ENCODE peak calls at places on chromosomes 5 and 9, in ten cellular contexts. One of them, this sample, is unnamed.

GRCh38 chr5:124655211-124655880 is 91.1 kb downstream of the ZNF608 start:
- DNase-seq in non-pigmented ciliary epithelial cell: no peak
- DNase-seq in T-helper 2 cell: no peak
- DNase-seq in heart left ventricle: no peak
- DNase-seq in cardiac fibroblast: peak; percentile 71
- DNase-seq in AG20443: no peak
- DNase-seq in CD4-positive, alpha-beta T cell: no peak
- DNase-seq in stimulated activated CD4-positive, alpha-beta T cell treated with anti-CD3 and anti-CD28 coated beads, Interleukin-4, amount 100 ng/mL, for 24 hours: no peak
- DNase-seq in GM23338: no peak
- DNase-seq in A549: peak; percentile 61
- DNase-seq in this sample: no peak

GRCh38 chr9:109320338-109320733 is 523 bp downstream of the EPB41L4B start:
- DNase-seq in CD4-positive, alpha-beta T cell: no peak
- DNase-seq in heart left ventricle: no peak
- DNase-seq in GM23338: peak; percentile 46
- DNase-seq in non-pigmented ciliary epithelial cell: no peak
- DNase-seq in cardiac fibroblast: no peak
- DNase-seq in stimulated activated CD4-positive, alpha-beta T cell treated with anti-CD3 and anti-CD28 coated beads, Interleukin-4, amount 100 ng/mL, for 24 hours: no peak
- DNase-seq in AG20443: peak; percentile 46
- DNase-seq in A549: no peak
- DNase-seq in T-helper 2 cell: peak; percentile 29
- DNase-seq in this sample: no peak

GRCh38 chr9:121935744-121936143 is 157.4 kb downstream of the TTLL11 start:
- DNase-seq in AG20443: no peak
- DNase-seq in GM23338: peak; percentile 78
- DNase-seq in stimulated activated CD4-positive, alpha-beta T cell treated with anti-CD3 and anti-CD28 coated beads, Interleukin-4, amount 100 ng/mL, for 24 hours: no peak
- DNase-seq in cardiac fibroblast: no peak
- DNase-seq in heart left ventricle: no peak
- DNase-seq in non-pigmented ciliary epithelial cell: no peak
- DNase-seq in CD4-positive, alpha-beta T cell: no peak
- DNase-seq in T-helper 2 cell: no peak
- DNase-seq in A549: no peak
- DNase-seq in this sample: no peak

GRCh38 chr5:91636351-91636750 is 253.2 kb upstream of the ARRDC3 start:
- DNase-seq in GM23338: peak; percentile 38
- DNase-seq in non-pigmented ciliary epithelial cell: no peak
- DNase-seq in CD4-positive, alpha-beta T cell: no peak
- DNase-seq in cardiac fibroblast: no peak
- DNase-seq in heart left ventricle: no peak
- DNase-seq in T-helper 2 cell: no peak
- DNase-seq in AG20443: no peak
- DNase-seq in stimulated activated CD4-positive, alpha-beta T cell treated with anti-CD3 and anti-CD28 coated beads, Interleukin-4, amount 100 ng/mL, for 24 hours: no peak
- DNase-seq in A549: peak; percentile 19
- DNase-seq in this sample: no peak

GRCh38 chr5:38069360-38069759 is 189.0 kb upstream of the EGFLAM start:
- DNase-seq in GM23338: no peak
- DNase-seq in stimulated activated CD4-positive, alpha-beta T cell treated with anti-CD3 and anti-CD28 coated beads, Interleukin-4, amount 100 ng/mL, for 24 hours: no peak
- DNase-seq in CD4-positive, alpha-beta T cell: no peak
- DNase-seq in AG20443: no peak
- DNase-seq in A549: no peak
- DNase-seq in heart left ventricle: no peak
- DNase-seq in cardiac fibroblast: peak; percentile 23
- DNase-seq in non-pigmented ciliary epithelial cell: no peak
- DNase-seq in T-helper 2 cell: no peak
- DNase-seq in this sample: no peak

GRCh38 chr5:40386293-40386692 is 293.4 kb upstream of the PTGER4 start:
- DNase-seq in A549: no peak
- DNase-seq in stimulated activated CD4-positive, alpha-beta T cell treated with anti-CD3 and anti-CD28 coated beads, Interleukin-4, amount 100 ng/mL, for 24 hours: peak; percentile 29
- DNase-seq in GM23338: peak; percentile 8
- DNase-seq in T-helper 2 cell: peak; percentile 96
- DNase-seq in AG20443: no peak
- DNase-seq in CD4-positive, alpha-beta T cell: no peak
- DNase-seq in heart left ventricle: no peak
- DNase-seq in non-pigmented ciliary epithelial cell: no peak
- DNase-seq in cardiac fibroblast: no peak
- DNase-seq in this sample: peak; percentile 37

GRCh38 chr5:73624888-73625287 is 1.1 kb upstream of the ARHGEF28 start:
- DNase-seq in cardiac fibroblast: no peak
- DNase-seq in heart left ventricle: no peak
- DNase-seq in A549: no peak
- DNase-seq in T-helper 2 cell: no peak
- DNase-seq in non-pigmented ciliary epithelial cell: no peak
- DNase-seq in stimulated activated CD4-positive, alpha-beta T cell treated with anti-CD3 and anti-CD28 coated beads, Interleukin-4, amount 100 ng/mL, for 24 hours: no peak
- DNase-seq in CD4-positive, alpha-beta T cell: no peak
- DNase-seq in GM23338: peak; percentile 63
- DNase-seq in AG20443: no peak
- DNase-seq in this sample: no peak

GRCh38 chr9:103867886-103868285 is 226.2 kb upstream of the SMC2 start:
- DNase-seq in GM23338: no peak
- DNase-seq in A549: no peak
- DNase-seq in stimulated activated CD4-positive, alpha-beta T cell treated with anti-CD3 and anti-CD28 coated beads, Interleukin-4, amount 100 ng/mL, for 24 hours: no peak
- DNase-seq in non-pigmented ciliary epithelial cell: no peak
- DNase-seq in heart left ventricle: no peak
- DNase-seq in T-helper 2 cell: no peak
- DNase-seq in CD4-positive, alpha-beta T cell: no peak
- DNase-seq in AG20443: no peak
- DNase-seq in cardiac fibroblast: peak; percentile 24
- DNase-seq in this sample: no peak

GRCh38 chr9:97697837-97698236 is 697 bp upstream of the XPA start:
- DNase-seq in AG20443: no peak
- DNase-seq in heart left ventricle: no peak
- DNase-seq in GM23338: no peak
- DNase-seq in cardiac fibroblast: no peak
- DNase-seq in stimulated activated CD4-positive, alpha-beta T cell treated with anti-CD3 and anti-CD28 coated beads, Interleukin-4, amount 100 ng/mL, for 24 hours: no peak
- DNase-seq in T-helper 2 cell: no peak
- DNase-seq in non-pigmented ciliary epithelial cell: no peak
- DNase-seq in A549: no peak
- DNase-seq in CD4-positive, alpha-beta T cell: no peak
- DNase-seq in this sample: no peak

GRCh38 chr5:131163315-131164119 is 1.5 kb downstream of the HINT1 start:
- DNase-seq in A549: peak; percentile 16
- DNase-seq in non-pigmented ciliary epithelial cell: no peak
- DNase-seq in GM23338: no peak
- DNase-seq in AG20443: no peak
- DNase-seq in CD4-positive, alpha-beta T cell: no peak
- DNase-seq in T-helper 2 cell: peak; percentile 50
- DNase-seq in heart left ventricle: no peak
- DNase-seq in stimulated activated CD4-positive, alpha-beta T cell treated with anti-CD3 and anti-CD28 coated beads, Interleukin-4, amount 100 ng/mL, for 24 hours: no peak
- DNase-seq in cardiac fibroblast: peak; percentile 50
- DNase-seq in this sample: no peak

GRCh38 chr5:149228610-149229297 is 42.9 kb upstream of the AFAP1L1 start:
- DNase-seq in GM23338: peak; percentile 74
- DNase-seq in T-helper 2 cell: no peak
- DNase-seq in stimulated activated CD4-positive, alpha-beta T cell treated with anti-CD3 and anti-CD28 coated beads, Interleukin-4, amount 100 ng/mL, for 24 hours: no peak
- DNase-seq in non-pigmented ciliary epithelial cell: peak; percentile 70
- DNase-seq in AG20443: peak; percentile 88
- DNase-seq in CD4-positive, alpha-beta T cell: no peak
- DNase-seq in heart left ventricle: peak; percentile 65
- DNase-seq in cardiac fibroblast: peak; percentile 95
- DNase-seq in A549: peak; percentile 85
- DNase-seq in this sample: no peak

GRCh38 chr9:97349400-97349799 is 41.9 kb downstream of the CCDC180 start:
- DNase-seq in T-helper 2 cell: no peak
- DNase-seq in stimulated activated CD4-positive, alpha-beta T cell treated with anti-CD3 and anti-CD28 coated beads, Interleukin-4, amount 100 ng/mL, for 24 hours: no peak
- DNase-seq in heart left ventricle: no peak
- DNase-seq in cardiac fibroblast: no peak
- DNase-seq in AG20443: no peak
- DNase-seq in A549: no peak
- DNase-seq in CD4-positive, alpha-beta T cell: no peak
- DNase-seq in GM23338: no peak
- DNase-seq in non-pigmented ciliary epithelial cell: no peak
- DNase-seq in this sample: no peak

GRCh38 chr5:98839469-98840383 is 66.3 kb downstream of the RGMB start:
- DNase-seq in non-pigmented ciliary epithelial cell: no peak
- DNase-seq in T-helper 2 cell: peak; percentile 10
- DNase-seq in CD4-positive, alpha-beta T cell: no peak
- DNase-seq in GM23338: peak; percentile 48
- DNase-seq in stimulated activated CD4-positive, alpha-beta T cell treated with anti-CD3 and anti-CD28 coated beads, Interleukin-4, amount 100 ng/mL, for 24 hours: no peak
- DNase-seq in A549: peak; percentile 26
- DNase-seq in AG20443: peak; percentile 14
- DNase-seq in cardiac fibroblast: peak; percentile 34
- DNase-seq in heart left ventricle: peak; percentile 22
- DNase-seq in this sample: no peak

GRCh38 chr5:176661676-176662075 is 14.4 kb downstream of the TSPAN17 start:
- DNase-seq in AG20443: no peak
- DNase-seq in GM23338: no peak
- DNase-seq in heart left ventricle: no peak
- DNase-seq in A549: no peak
- DNase-seq in stimulated activated CD4-positive, alpha-beta T cell treated with anti-CD3 and anti-CD28 coated beads, Interleukin-4, amount 100 ng/mL, for 24 hours: no peak
- DNase-seq in cardiac fibroblast: no peak
- DNase-seq in T-helper 2 cell: no peak
- DNase-seq in non-pigmented ciliary epithelial cell: no peak
- DNase-seq in CD4-positive, alpha-beta T cell: no peak
- DNase-seq in this sample: no peak

GRCh38 chr9:123637596-123637939 is 281.6 kb downstream of the CRB2 start:
- DNase-seq in AG20443: peak; percentile 21
- DNase-seq in heart left ventricle: no peak
- DNase-seq in GM23338: no peak
- DNase-seq in T-helper 2 cell: no peak
- DNase-seq in A549: no peak
- DNase-seq in cardiac fibroblast: peak; percentile 8
- DNase-seq in stimulated activated CD4-positive, alpha-beta T cell treated with anti-CD3 and anti-CD28 coated beads, Interleukin-4, amount 100 ng/mL, for 24 hours: no peak
- DNase-seq in CD4-positive, alpha-beta T cell: no peak
- DNase-seq in non-pigmented ciliary epithelial cell: no peak
- DNase-seq in this sample: no peak

GRCh38 chr5:56105511-56106372 is 111.0 kb upstream of the IL6ST start:
- DNase-seq in non-pigmented ciliary epithelial cell: no peak
- DNase-seq in A549: no peak
- DNase-seq in CD4-positive, alpha-beta T cell: no peak
- DNase-seq in AG20443: no peak
- DNase-seq in heart left ventricle: no peak
- DNase-seq in cardiac fibroblast: no peak
- DNase-seq in T-helper 2 cell: no peak
- DNase-seq in GM23338: no peak
- DNase-seq in stimulated activated CD4-positive, alpha-beta T cell treated with anti-CD3 and anti-CD28 coated beads, Interleukin-4, amount 100 ng/mL, for 24 hours: no peak
- DNase-seq in this sample: no peak

GRCh38 chr5:1936901-1937300 is 54.2 kb upstream of the IRX4 start:
- DNase-seq in cardiac fibroblast: no peak
- DNase-seq in CD4-positive, alpha-beta T cell: no peak
- DNase-seq in GM23338: no peak
- DNase-seq in T-helper 2 cell: no peak
- DNase-seq in non-pigmented ciliary epithelial cell: no peak
- DNase-seq in heart left ventricle: no peak
- DNase-seq in A549: no peak
- DNase-seq in stimulated activated CD4-positive, alpha-beta T cell treated with anti-CD3 and anti-CD28 coated beads, Interleukin-4, amount 100 ng/mL, for 24 hours: no peak
- DNase-seq in AG20443: no peak
- DNase-seq in this sample: no peak

GRCh38 chr5:178994580-178995340 is at the start of gene GRM6:
- DNase-seq in A549: no peak
- DNase-seq in T-helper 2 cell: peak; percentile 14
- DNase-seq in cardiac fibroblast: peak; percentile 22
- DNase-seq in CD4-positive, alpha-beta T cell: no peak
- DNase-seq in heart left ventricle: no peak
- DNase-seq in stimulated activated CD4-positive, alpha-beta T cell treated with anti-CD3 and anti-CD28 coated beads, Interleukin-4, amount 100 ng/mL, for 24 hours: no peak
- DNase-seq in non-pigmented ciliary epithelial cell: no peak
- DNase-seq in GM23338: peak; percentile 53
- DNase-seq in AG20443: no peak
- DNase-seq in this sample: no peak

GRCh38 chr9:108727580-108728056 is 128.2 kb downstream of the ACTL7B start:
- DNase-seq in GM23338: no peak
- DNase-seq in T-helper 2 cell: no peak
- DNase-seq in heart left ventricle: peak; percentile 72
- DNase-seq in CD4-positive, alpha-beta T cell: no peak
- DNase-seq in AG20443: no peak
- DNase-seq in non-pigmented ciliary epithelial cell: no peak
- DNase-seq in stimulated activated CD4-positive, alpha-beta T cell treated with anti-CD3 and anti-CD28 coated beads, Interleukin-4, amount 100 ng/mL, for 24 hours: no peak
- DNase-seq in A549: no peak
- DNase-seq in cardiac fibroblast: no peak
- DNase-seq in this sample: peak; percentile 79

GRCh38 chr9:138057726-138058125 is 180.1 kb downstream of the CACNA1B start:
- DNase-seq in cardiac fibroblast: no peak
- DNase-seq in A549: no peak
- DNase-seq in AG20443: no peak
- DNase-seq in stimulated activated CD4-positive, alpha-beta T cell treated with anti-CD3 and anti-CD28 coated beads, Interleukin-4, amount 100 ng/mL, for 24 hours: no peak
- DNase-seq in heart left ventricle: no peak
- DNase-seq in non-pigmented ciliary epithelial cell: no peak
- DNase-seq in T-helper 2 cell: no peak
- DNase-seq in CD4-positive, alpha-beta T cell: no peak
- DNase-seq in GM23338: no peak
- DNase-seq in this sample: no peak

GRCh38 chr5:99004960-99005359 is 76.2 kb upstream of the CHD1 start:
- DNase-seq in CD4-positive, alpha-beta T cell: no peak
- DNase-seq in T-helper 2 cell: peak; percentile 69
- DNase-seq in heart left ventricle: no peak
- DNase-seq in non-pigmented ciliary epithelial cell: no peak
- DNase-seq in AG20443: no peak
- DNase-seq in A549: no peak
- DNase-seq in stimulated activated CD4-positive, alpha-beta T cell treated with anti-CD3 and anti-CD28 coated beads, Interleukin-4, amount 100 ng/mL, for 24 hours: peak; percentile 12
- DNase-seq in GM23338: no peak
- DNase-seq in cardiac fibroblast: no peak
- DNase-seq in this sample: no peak

GRCh38 chr9:124041817-124042116 is 30.2 kb downstream of the LHX2 start:
- DNase-seq in stimulated activated CD4-positive, alpha-beta T cell treated with anti-CD3 and anti-CD28 coated beads, Interleukin-4, amount 100 ng/mL, for 24 hours: no peak
- DNase-seq in AG20443: no peak
- DNase-seq in GM23338: no peak
- DNase-seq in heart left ventricle: no peak
- DNase-seq in cardiac fibroblast: no peak
- DNase-seq in CD4-positive, alpha-beta T cell: no peak
- DNase-seq in non-pigmented ciliary epithelial cell: no peak
- DNase-seq in T-helper 2 cell: no peak
- DNase-seq in A549: no peak
- DNase-seq in this sample: peak; percentile 34

This sample was measured in aorta.